ENCODE peak calls at places on chromosomes 6 and 20, in ten cellular contexts. One of them, this sample, is unnamed.

GRCh38 chr6:73548458-73549446 is 27.9 kb upstream of the EEF1A1 start:
- DNase-seq in right lobe of liver: peak; percentile 68
- DNase-seq in NCI-H1436: no peak
- DNase-seq in WTC11: no peak
- DNase-seq in ELR: no peak
- DNase-seq in activated CD4-positive, alpha-beta T cell treated with anti-CD3 and anti-CD28 coated beads, Interleukin-2, amount 50 U/mL, for 1 hour: no peak
- DNase-seq in SK-N-SH: no peak
- DNase-seq in SW 1271: no peak
- DNase-seq in AG08396: no peak
- DNase-seq in RPMI7951: no peak
- DNase-seq in this sample: no peak

GRCh38 chr20:31640259-31640658 is 2.5 kb downstream of the COX4I2 start:
- DNase-seq in AG08396: no peak
- DNase-seq in activated CD4-positive, alpha-beta T cell treated with anti-CD3 and anti-CD28 coated beads, Interleukin-2, amount 50 U/mL, for 1 hour: no peak
- DNase-seq in WTC11: no peak
- DNase-seq in SW 1271: no peak
- DNase-seq in SK-N-SH: no peak
- DNase-seq in RPMI7951: no peak
- DNase-seq in ELR: no peak
- DNase-seq in right lobe of liver: no peak
- DNase-seq in NCI-H1436: no peak
- DNase-seq in this sample: no peak

GRCh38 chr6:163391983-163392382 is 22.5 kb upstream of the QKI start:
- DNase-seq in activated CD4-positive, alpha-beta T cell treated with anti-CD3 and anti-CD28 coated beads, Interleukin-2, amount 50 U/mL, for 1 hour: no peak
- DNase-seq in NCI-H1436: no peak
- DNase-seq in RPMI7951: peak; percentile 55
- DNase-seq in right lobe of liver: no peak
- DNase-seq in SW 1271: no peak
- DNase-seq in WTC11: no peak
- DNase-seq in AG08396: no peak
- DNase-seq in ELR: peak; percentile 78
- DNase-seq in SK-N-SH: no peak
- DNase-seq in this sample: no peak

GRCh38 chr6:45625191-45625664 is 247.5 kb upstream of the SUPT3H start:
- DNase-seq in ELR: peak; percentile 80
- DNase-seq in RPMI7951: peak; percentile 89
- DNase-seq in activated CD4-positive, alpha-beta T cell treated with anti-CD3 and anti-CD28 coated beads, Interleukin-2, amount 50 U/mL, for 1 hour: no peak
- DNase-seq in NCI-H1436: no peak
- DNase-seq in SW 1271: no peak
- DNase-seq in AG08396: no peak
- DNase-seq in SK-N-SH: no peak
- DNase-seq in WTC11: no peak
- DNase-seq in right lobe of liver: no peak
- DNase-seq in this sample: no peak

GRCh38 chr6:71486466-71486865 is 197.9 kb downstream of the OGFRL1 start:
- DNase-seq in NCI-H1436: no peak
- DNase-seq in SK-N-SH: no peak
- DNase-seq in ELR: peak; percentile 62
- DNase-seq in SW 1271: no peak
- DNase-seq in RPMI7951: peak; percentile 73
- DNase-seq in right lobe of liver: no peak
- DNase-seq in AG08396: no peak
- DNase-seq in WTC11: no peak
- DNase-seq in activated CD4-positive, alpha-beta T cell treated with anti-CD3 and anti-CD28 coated beads, Interleukin-2, amount 50 U/mL, for 1 hour: no peak
- DNase-seq in this sample: no peak

GRCh38 chr6:88910922-88911778 is 52.3 kb downstream of the RNGTT start:
- DNase-seq in SW 1271: no peak
- DNase-seq in activated CD4-positive, alpha-beta T cell treated with anti-CD3 and anti-CD28 coated beads, Interleukin-2, amount 50 U/mL, for 1 hour: no peak
- DNase-seq in right lobe of liver: no peak
- DNase-seq in ELR: no peak
- DNase-seq in AG08396: no peak
- DNase-seq in WTC11: no peak
- DNase-seq in NCI-H1436: no peak
- DNase-seq in RPMI7951: no peak
- DNase-seq in SK-N-SH: no peak
- DNase-seq in this sample: no peak

GRCh38 chr20:48380661-48381060 is 447.1 kb downstream of the PREX1 start:
- DNase-seq in RPMI7951: no peak
- DNase-seq in ELR: no peak
- DNase-seq in WTC11: no peak
- DNase-seq in SK-N-SH: no peak
- DNase-seq in AG08396: no peak
- DNase-seq in right lobe of liver: no peak
- DNase-seq in NCI-H1436: no peak
- DNase-seq in activated CD4-positive, alpha-beta T cell treated with anti-CD3 and anti-CD28 coated beads, Interleukin-2, amount 50 U/mL, for 1 hour: no peak
- DNase-seq in SW 1271: no peak
- DNase-seq in this sample: no peak

GRCh38 chr20:47205577-47206123 is 150.8 kb downstream of the ZMYND8 start:
- DNase-seq in ELR: peak; percentile 89
- DNase-seq in NCI-H1436: peak; percentile 24
- DNase-seq in right lobe of liver: peak; percentile 76
- DNase-seq in SK-N-SH: peak; percentile 78
- DNase-seq in activated CD4-positive, alpha-beta T cell treated with anti-CD3 and anti-CD28 coated beads, Interleukin-2, amount 50 U/mL, for 1 hour: no peak
- DNase-seq in WTC11: peak; percentile 78
- DNase-seq in AG08396: peak; percentile 76
- DNase-seq in SW 1271: no peak
- DNase-seq in RPMI7951: peak; percentile 79
- DNase-seq in this sample: peak; percentile 43

GRCh38 chr6:141946502-141946901 is 186.2 kb upstream of the GJE1 start:
- DNase-seq in NCI-H1436: no peak
- DNase-seq in RPMI7951: no peak
- DNase-seq in ELR: no peak
- DNase-seq in activated CD4-positive, alpha-beta T cell treated with anti-CD3 and anti-CD28 coated beads, Interleukin-2, amount 50 U/mL, for 1 hour: no peak
- DNase-seq in SW 1271: no peak
- DNase-seq in SK-N-SH: no peak
- DNase-seq in WTC11: no peak
- DNase-seq in AG08396: no peak
- DNase-seq in right lobe of liver: no peak
- DNase-seq in this sample: no peak

GRCh38 chr6:133230022-133230421 is 11.1 kb upstream of the EYA4 start:
- DNase-seq in WTC11: no peak
- DNase-seq in AG08396: no peak
- DNase-seq in SK-N-SH: no peak
- DNase-seq in SW 1271: no peak
- DNase-seq in ELR: no peak
- DNase-seq in RPMI7951: no peak
- DNase-seq in activated CD4-positive, alpha-beta T cell treated with anti-CD3 and anti-CD28 coated beads, Interleukin-2, amount 50 U/mL, for 1 hour: no peak
- DNase-seq in NCI-H1436: no peak
- DNase-seq in right lobe of liver: no peak
- DNase-seq in this sample: no peak

GRCh38 chr6:44456070-44456965 is 68.8 kb downstream of the CDC5L start:
- DNase-seq in SK-N-SH: peak; percentile 79
- DNase-seq in SW 1271: peak; percentile 9
- DNase-seq in RPMI7951: peak; percentile 71
- DNase-seq in NCI-H1436: peak; percentile 12
- DNase-seq in ELR: peak; percentile 78
- DNase-seq in activated CD4-positive, alpha-beta T cell treated with anti-CD3 and anti-CD28 coated beads, Interleukin-2, amount 50 U/mL, for 1 hour: peak; percentile 32
- DNase-seq in WTC11: no peak
- DNase-seq in AG08396: peak; percentile 74
- DNase-seq in right lobe of liver: peak; percentile 61
- DNase-seq in this sample: peak; percentile 39

GRCh38 chr20:62064788-62065668 is 653 bp downstream of the TAF4 start:
- DNase-seq in right lobe of liver: no peak
- DNase-seq in SK-N-SH: peak; percentile 66
- DNase-seq in WTC11: no peak
- DNase-seq in NCI-H1436: no peak
- DNase-seq in ELR: peak; percentile 45
- DNase-seq in AG08396: peak; percentile 55
- DNase-seq in RPMI7951: no peak
- DNase-seq in activated CD4-positive, alpha-beta T cell treated with anti-CD3 and anti-CD28 coated beads, Interleukin-2, amount 50 U/mL, for 1 hour: peak; percentile 6
- DNase-seq in SW 1271: no peak
- DNase-seq in this sample: no peak

GRCh38 chr6:19921821-19922220 is 84.7 kb downstream of the ID4 start:
- DNase-seq in activated CD4-positive, alpha-beta T cell treated with anti-CD3 and anti-CD28 coated beads, Interleukin-2, amount 50 U/mL, for 1 hour: no peak
- DNase-seq in SK-N-SH: no peak
- DNase-seq in ELR: no peak
- DNase-seq in NCI-H1436: no peak
- DNase-seq in WTC11: no peak
- DNase-seq in AG08396: no peak
- DNase-seq in RPMI7951: no peak
- DNase-seq in SW 1271: no peak
- DNase-seq in right lobe of liver: no peak
- DNase-seq in this sample: no peak

GRCh38 chr20:35156978-35157377 is 9.8 kb upstream of the EDEM2 start:
- DNase-seq in NCI-H1436: no peak
- DNase-seq in SW 1271: no peak
- DNase-seq in ELR: no peak
- DNase-seq in WTC11: no peak
- DNase-seq in RPMI7951: no peak
- DNase-seq in right lobe of liver: no peak
- DNase-seq in SK-N-SH: no peak
- DNase-seq in AG08396: no peak
- DNase-seq in activated CD4-positive, alpha-beta T cell treated with anti-CD3 and anti-CD28 coated beads, Interleukin-2, amount 50 U/mL, for 1 hour: no peak
- DNase-seq in this sample: no peak

GRCh38 chr6:160523223-160523622 is 140.9 kb downstream of the LPA start:
- DNase-seq in ELR: no peak
- DNase-seq in NCI-H1436: no peak
- DNase-seq in SW 1271: no peak
- DNase-seq in RPMI7951: no peak
- DNase-seq in AG08396: no peak
- DNase-seq in WTC11: no peak
- DNase-seq in activated CD4-positive, alpha-beta T cell treated with anti-CD3 and anti-CD28 coated beads, Interleukin-2, amount 50 U/mL, for 1 hour: no peak
- DNase-seq in right lobe of liver: no peak
- DNase-seq in SK-N-SH: no peak
- DNase-seq in this sample: no peak

GRCh38 chr6:34241351-34242215 is 4.9 kb downstream of the HMGA1 start:
- DNase-seq in SK-N-SH: no peak
- DNase-seq in ELR: peak; percentile 4
- DNase-seq in activated CD4-positive, alpha-beta T cell treated with anti-CD3 and anti-CD28 coated beads, Interleukin-2, amount 50 U/mL, for 1 hour: no peak
- DNase-seq in right lobe of liver: peak; percentile 35
- DNase-seq in RPMI7951: no peak
- DNase-seq in WTC11: no peak
- DNase-seq in NCI-H1436: no peak
- DNase-seq in AG08396: no peak
- DNase-seq in SW 1271: no peak
- DNase-seq in this sample: no peak

GRCh38 chr20:3121955-3122610 is 37.6 kb upstream of the AVP start:
- DNase-seq in WTC11: no peak
- DNase-seq in SW 1271: no peak
- DNase-seq in RPMI7951: no peak
- DNase-seq in SK-N-SH: no peak
- DNase-seq in AG08396: no peak
- DNase-seq in NCI-H1436: no peak
- DNase-seq in ELR: no peak
- DNase-seq in right lobe of liver: no peak
- DNase-seq in activated CD4-positive, alpha-beta T cell treated with anti-CD3 and anti-CD28 coated beads, Interleukin-2, amount 50 U/mL, for 1 hour: no peak
- DNase-seq in this sample: no peak

GRCh38 chr6:87617405-87617804 is 27.5 kb downstream of the ORC3 start:
- DNase-seq in SK-N-SH: no peak
- DNase-seq in SW 1271: no peak
- DNase-seq in activated CD4-positive, alpha-beta T cell treated with anti-CD3 and anti-CD28 coated beads, Interleukin-2, amount 50 U/mL, for 1 hour: no peak
- DNase-seq in WTC11: no peak
- DNase-seq in right lobe of liver: no peak
- DNase-seq in RPMI7951: no peak
- DNase-seq in AG08396: no peak
- DNase-seq in ELR: no peak
- DNase-seq in NCI-H1436: no peak
- DNase-seq in this sample: no peak

This sample was measured in NCI-H748 treated with DMSO at 0.1 percent for 48 hours.